ENCODE peak calls at places on chromosomes 3 and 15, in six cellular contexts. W is colonic mucosa, D is AG04449, Q is endodermal cell, H is foreskin fibroblast, V is HFF-Myc. I is an unnamed sample.
A peak's percentile ranks its signal among the peaks of the same experiment; 100 is the strongest.

GRCh38 chr3:98966434-98966833 is 64.9 kb upstream of the DCBLD2 start:
- DNase-seq in W (no peak), D (no peak), Q (no peak), H (no peak), V (no peak), I (no peak)

GRCh38 chr3:5304789-5305680 is 117.5 kb downstream of the EDEM1 start:
- DNase-seq in W (peak; percentile 55), D (no peak), Q (peak; percentile 87), H (no peak), V (peak; percentile 9), I (no peak)

GRCh38 chr15:96115642-96116041 is 214.9 kb upstream of the NR2F2 start:
- DNase-seq in W (no peak), D (peak; percentile 56), Q (no peak), H (peak; percentile 61), V (no peak), I (no peak)

GRCh38 chr15:89665449-89666146 is 10.3 kb upstream of the KIF7 start:
- DNase-seq in W (peak; percentile 58), D (no peak), Q (peak; percentile 85), H (peak; percentile 78), V (no peak), I (no peak)

GRCh38 chr15:33451385-33451784 is 140.6 kb downstream of the RYR3 start:
- DNase-seq in W (no peak), D (no peak), Q (no peak), H (no peak), V (no peak), I (no peak)

GRCh38 chr15:64013179-64014043 is 32.9 kb downstream of the DAPK2 start:
- DNase-seq in W (peak; percentile 63), D (no peak), Q (no peak), H (no peak), V (no peak), I (no peak)

GRCh38 chr3:180018588-180018987 is 18.1 kb downstream of the PEX5L start:
- DNase-seq in W (no peak), D (no peak), Q (peak; percentile 59), H (no peak), V (no peak), I (no peak)

GRCh38 chr15:34582461-34583357 is 742 bp downstream of the GOLGA8B start:
- DNase-seq in W (peak; percentile 59), D (no peak), Q (peak; percentile 74), H (peak; percentile 72), V (no peak), I (no peak)

GRCh38 chr15:52652984-52653383 is 26.2 kb downstream of the ATOSA start:
- DNase-seq in W (peak; percentile 41), D (peak; percentile 75), Q (no peak), H (peak; percentile 54), V (peak; percentile 29), I (peak; percentile 55)

GRCh38 chr3:51580418-51580817 is 41.9 kb downstream of the RAD54L2 start:
- DNase-seq in W (no peak), D (no peak), Q (no peak), H (no peak), V (no peak), I (no peak)

GRCh38 chr15:51600114-51600513 is 22.5 kb downstream of the DMXL2 start:
- DNase-seq in W (no peak), D (no peak), Q (no peak), H (peak; percentile 25), V (no peak), I (no peak)

GRCh38 chr3:114155370-114155821 is 23.5 kb downstream of the DRD3 start:
- DNase-seq in W (peak; percentile 28), D (no peak), Q (peak; percentile 82), H (peak; percentile 31), V (no peak), I (no peak)

GRCh38 chr3:14806641-14807263 is 12.0 kb upstream of the FGD5 start:
- DNase-seq in W (no peak), D (no peak), Q (no peak), H (peak; percentile 22), V (no peak), I (no peak)

DNA sequence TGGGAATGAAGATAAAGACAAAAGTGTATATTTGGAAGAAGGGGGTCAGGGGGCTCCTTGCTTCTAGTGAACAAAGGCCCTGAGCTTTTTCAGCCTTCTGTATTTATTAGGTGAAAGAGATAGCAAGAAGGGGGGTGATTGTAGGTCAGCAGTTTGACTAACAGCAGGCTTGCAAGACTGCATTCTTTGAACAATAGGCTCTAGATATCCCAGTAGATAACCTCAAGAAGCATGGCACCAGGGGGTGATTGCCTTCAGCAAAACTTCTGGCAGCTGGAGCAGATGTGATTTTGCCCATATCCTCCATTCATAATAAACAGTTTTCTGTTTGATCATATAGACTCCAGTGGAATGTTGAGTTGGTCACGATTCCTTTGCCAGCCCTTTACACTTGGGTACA is 31.7 kb upstream of the GOLIM4 start:
- DNase-seq in W (no peak), D (no peak), Q (no peak), H (no peak), V (no peak), I (no peak)
- H3K4me3 ChIP-seq in W (no peak overlapping the region), D (no peak overlapping the region), Q (peak overlapping the region; percentile 73), H (no peak overlapping the region), V (no peak overlapping the region), I (no peak overlapping the region)

GRCh38 chr3:36302110-36302509 is 78.2 kb upstream of the STAC start:
- DNase-seq in W (no peak), D (no peak), Q (no peak), H (peak; percentile 8), V (no peak), I (no peak)

GRCh38 chr3:36302626-36303025 is 77.7 kb upstream of the STAC start:
- DNase-seq in W (no peak), D (no peak), Q (no peak), H (peak; percentile 3), V (no peak), I (no peak)

GRCh38 chr3:36298188-36298587 is 82.1 kb upstream of the STAC start:
- DNase-seq in W (no peak), D (no peak), Q (no peak), H (no peak), V (no peak), I (no peak)

GRCh38 chr3:36295206-36295760 is 85.0 kb upstream of the STAC start:
- DNase-seq in W (no peak), D (no peak), Q (no peak), H (no peak), V (no peak), I (peak; percentile 30)

DNA sequence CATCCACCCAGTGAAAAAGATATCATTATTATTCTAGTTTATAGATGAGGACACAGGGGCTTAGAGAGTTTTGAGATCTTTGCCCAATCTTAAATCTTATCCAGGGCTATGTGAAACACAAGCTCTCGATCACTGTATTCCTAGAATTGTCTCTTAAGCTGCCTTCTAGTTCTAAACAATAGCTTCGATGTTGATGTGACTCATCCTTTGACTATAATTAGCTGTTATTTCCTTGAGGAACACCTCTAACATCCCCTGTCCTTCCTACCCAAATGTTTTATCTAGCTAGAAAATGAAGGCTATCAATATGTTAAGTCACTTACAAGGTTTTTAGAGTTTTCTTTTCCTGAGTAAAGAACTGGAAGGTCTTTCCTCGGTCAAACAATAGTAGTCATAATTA is 83.1 kb upstream of the STAC start:
- DNase-seq in W (no peak), D (no peak), Q (no peak), H (no peak), V (no peak), I (no peak)
- H3K4me3 ChIP-seq in W (no peak overlapping the region), D (no peak overlapping the region), Q (no peak overlapping the region), H (no peak overlapping the region), V (no peak overlapping the region), I (no peak overlapping the region)

GRCh38 chr3:186640929-186641328 is 730 bp downstream of the FETUB start:
- DNase-seq in W (no peak), D (no peak), Q (no peak), H (no peak), V (no peak), I (no peak)
- H3K4me3 ChIP-seq in W (no peak overlapping the region), D (no peak overlapping the region), Q (no peak overlapping the region), H (no peak overlapping the region), V (no peak overlapping the region), I (no peak overlapping the region)

GRCh38 chr3:18853269-18853668 is 295.0 kb upstream of the KCNH8 start:
- DNase-seq in W (no peak), D (no peak), Q (no peak), H (no peak), V (no peak), I (no peak)
- H3K4me3 ChIP-seq in W (no peak overlapping the region), D (no peak overlapping the region), Q (no peak overlapping the region), H (no peak overlapping the region), V (no peak overlapping the region), I (no peak overlapping the region)